ENCODE peak calls at places on chromosomes 2 and 18, in ten cellular contexts. T is PC-3, P is brain microvascular endothelial cell, A is endodermal cell, X is SK-N-SH, F is RWPE1, E is GM12878, Z is right lobe of liver, I is left lung, U is adrenal gland. C is an unnamed sample.

GRCh38 chr18:14945984-14946383 is 198.0 kb downstream of the ANKRD30B start:
- DNase-seq in T (no peak), P (no peak), A (no peak), X (no peak), F (no peak), E (no peak), Z (no peak), I (no peak), U (no peak), C (no peak)

GRCh38 chr2:45883601-45884000 is 232.1 kb downstream of the PRKCE start:
- DNase-seq in T (no peak), P (no peak), A (no peak), X (no peak), F (no peak), E (no peak), Z (no peak), I (no peak), U (no peak), C (no peak)

GRCh38 chr2:142794850-142795249 is 82.6 kb upstream of the KYNU start:
- DNase-seq in T (no peak), P (no peak), A (no peak), X (no peak), F (no peak), E (no peak), Z (no peak), I (no peak), U (no peak), C (no peak)

GRCh38 chr2:60603533-60604190 is 50.2 kb upstream of the BCL11A start:
- DNase-seq in T (no peak), P (no peak), A (no peak), X (no peak), F (no peak), E (no peak), Z (no peak), I (no peak), U (no peak), C (no peak)

GRCh38 chr2:236208281-236208900 is 40.2 kb upstream of the GBX2 start:
- DNase-seq in T (no peak), P (no peak), A (no peak), X (no peak), F (no peak), E (no peak), Z (no peak), I (no peak), U (no peak), C (no peak)

GRCh38 chr2:220075835-220076234 is 448.4 kb downstream of the SLC4A3 start:
- DNase-seq in T (no peak), P (no peak), A (no peak), X (no peak), F (no peak), E (no peak), Z (no peak), I (no peak), U (no peak), C (no peak)

GRCh38 chr2:177711472-177712276 is 319.1 kb downstream of the AGPS start:
- DNase-seq in T (no peak), P (no peak), A (no peak), X (no peak), F (no peak), E (no peak), Z (no peak), I (no peak), U (no peak), C (no peak)

GRCh38 chr2:178266445-178266844 is 72.1 kb downstream of the OSBPL6 start:
- DNase-seq in T (no peak), P (no peak), A (no peak), X (no peak), F (no peak), E (no peak), Z (no peak), I (no peak), U (no peak), C (no peak)

GRCh38 chr2:319059-319600 is 31.2 kb upstream of the ALKAL2 start:
- DNase-seq in T (no peak), P (no peak), A (no peak), X (no peak), F (no peak), E (no peak), Z (no peak), I (no peak), U (no peak), C (no peak)

GRCh38 chr2:76008001-76008702 is 297.4 kb upstream of the GCFC2 start:
- DNase-seq in T (no peak), P (no peak), A (peak; percentile 56), X (no peak), F (no peak), E (peak; percentile 45), Z (no peak), I (no peak), U (no peak), C (peak; percentile 37)

GRCh38 chr2:215904101-215904500 is 109.2 kb downstream of the MREG start:
- DNase-seq in T (peak; percentile 51), P (peak; percentile 73), A (no peak), X (no peak), F (peak; percentile 57), E (no peak), Z (no peak), I (no peak), U (no peak), C (no peak)

GRCh38 chr2:181911830-181912229 is 20.3 kb downstream of the ITPRID2 start:
- DNase-seq in T (no peak), P (no peak), A (no peak), X (no peak), F (no peak), E (no peak), Z (peak; percentile 50), I (no peak), U (no peak), C (no peak)

GRCh38 chr2:181915096-181915495 is 23.6 kb downstream of the ITPRID2 start:
- DNase-seq in T (no peak), P (no peak), A (no peak), X (no peak), F (no peak), E (no peak), Z (no peak), I (no peak), U (no peak), C (no peak)

GRCh38 chr2:181918188-181918587 is 26.7 kb downstream of the ITPRID2 start:
- DNase-seq in T (no peak), P (no peak), A (no peak), X (no peak), F (no peak), E (no peak), Z (no peak), I (no peak), U (no peak), C (no peak)

GRCh38 chr2:181917378-181917735 is 25.8 kb downstream of the ITPRID2 start:
- DNase-seq in T (no peak), P (no peak), A (no peak), X (no peak), F (no peak), E (no peak), Z (no peak), I (no peak), U (no peak), C (no peak)

DNA sequence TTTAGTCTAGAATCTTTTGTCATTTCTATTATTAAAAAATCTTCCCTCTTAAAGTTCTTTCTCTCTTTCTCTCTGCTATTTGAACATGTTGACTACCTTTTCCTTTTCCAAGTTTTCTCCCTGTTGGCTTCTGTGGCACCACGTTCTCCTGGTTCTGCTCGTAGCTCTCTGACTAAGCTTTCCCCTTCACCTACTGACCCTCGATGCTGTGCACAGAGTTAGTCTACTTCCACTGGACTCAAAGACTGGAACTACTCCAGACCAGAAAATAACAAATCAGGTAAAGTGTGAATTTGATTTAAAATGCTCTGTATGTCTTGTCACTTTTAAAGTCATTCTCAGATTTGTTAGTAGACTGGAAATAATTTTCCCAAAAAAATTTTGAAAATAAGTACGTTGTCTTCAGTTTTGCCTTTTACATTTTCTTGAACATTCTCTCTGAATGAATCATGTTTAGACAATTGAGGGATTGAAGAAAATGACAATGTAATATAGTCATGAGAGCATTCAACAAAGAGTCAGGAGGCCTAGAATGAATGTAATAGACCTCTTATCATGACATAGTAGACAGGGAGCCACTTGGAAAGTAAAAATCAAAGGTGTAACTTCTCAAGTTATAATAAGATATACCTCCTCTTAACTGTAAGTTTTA is 25.3 kb downstream of the ITPRID2 start:
- DNase-seq in T (peak; percentile 59), P (peak; percentile 70), A (no peak), X (no peak), F (no peak), E (no peak), Z (no peak), I (no peak), U (peak; percentile 11), C (no peak)
- TF ChIP-seq CTCF in T (no peak), P (no peak), A (no peak), X (no peak), F (no peak), E (no peak), Z (no peak), I (no peak), U (no peak), C (no peak)

GRCh38 chr2:71129114-71129890 is 727 bp downstream of the MCEE start:
- DNase-seq in T (peak; percentile 45), P (no peak), A (no peak), X (no peak), F (peak; percentile 3), E (no peak), Z (no peak), I (no peak), U (no peak), C (no peak)
- H3K27ac ChIP-seq in T (peak overlapping the region; percentile 87), P (peak overlapping the region; percentile 92), A (peak overlapping the region; percentile 86), X (peak overlapping the region; percentile 93), F (peak overlapping the region; percentile 93), E (peak overlapping the region; percentile 86), Z (peak overlapping the region; percentile 98), I (peak overlapping the region; percentile 89), U (peak overlapping the region; percentile 99), C (no peak overlapping the region)

GRCh38 chr2:71603851-71604708 is 150.7 kb downstream of the DYSF start:
- DNase-seq in T (no peak), P (no peak), A (peak; percentile 55), X (no peak), F (no peak), E (no peak), Z (peak; percentile 36), I (peak; percentile 53), U (no peak), C (no peak)
- TF ChIP-seq CTCF in T (no peak), P (peak; percentile 23), A (peak; percentile 39), X (no peak), F (no peak), E (no peak), Z (no peak), I (no peak), U (no peak), C (no peak)

DNA sequence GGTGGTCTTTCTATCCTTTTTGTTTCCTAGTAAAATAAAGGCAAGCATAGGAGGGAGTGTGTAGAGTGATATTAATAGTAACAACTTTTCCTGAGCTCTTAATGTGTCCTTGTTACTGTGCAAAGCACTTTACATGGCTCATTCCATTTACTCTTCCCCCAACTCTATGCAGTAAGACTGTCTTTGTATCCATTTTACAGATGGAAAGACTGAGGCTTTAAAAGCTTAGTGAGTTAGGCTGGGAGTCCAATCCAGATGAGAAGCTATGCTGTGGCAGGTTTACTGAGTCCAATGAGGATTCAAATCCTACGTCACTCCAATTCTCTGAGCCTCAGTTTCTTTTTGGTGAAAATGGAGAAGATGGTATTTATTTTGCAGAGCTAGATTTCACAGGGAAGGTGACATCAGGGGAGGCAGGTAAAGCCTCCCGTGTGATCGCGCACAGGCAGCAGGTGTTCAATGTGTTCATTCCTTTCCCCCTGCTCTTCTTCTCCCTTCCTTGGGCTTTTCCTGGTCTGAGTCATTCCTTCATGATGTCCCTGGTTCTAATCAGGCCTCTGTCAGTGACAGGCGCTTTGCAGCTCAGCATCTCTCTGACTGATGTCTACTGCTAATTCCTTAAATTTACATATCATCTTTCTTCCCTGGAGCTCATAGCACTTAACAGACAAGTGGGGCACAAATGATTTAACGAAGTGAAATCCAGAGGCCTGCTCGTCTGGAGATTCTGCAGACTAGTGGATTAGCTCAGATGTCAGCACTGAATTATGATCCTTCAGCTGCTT is 77.6 kb downstream of the NRP2 start:
- DNase-seq in T (no peak), P (no peak), A (no peak), X (no peak), F (no peak), E (no peak), Z (no peak), I (no peak), U (no peak), C (no peak)
- H3K27ac ChIP-seq in T (no peak overlapping the region), P (no peak overlapping the region), A (no peak overlapping the region), X (no peak overlapping the region), F (no peak overlapping the region), E (no peak overlapping the region), Z (no peak overlapping the region), I (no peak overlapping the region), U (peak overlapping the region; percentile 31), C (no peak overlapping the region)

C was measured in neural progenitor cell.